ENCODE peak calls at places on chromosome 18, in eight cellular contexts. L is sigmoid colon, B is heart right ventricle, X is right atrium auricular region, M is mucosa of descending colon, O is osteoblast, A is cardiac muscle cell, D is endodermal cell. Z is an unnamed sample.

GRCh38 chr18:57440331-57441101 is 5.3 kb downstream of the ONECUT2 start:
- DNase-seq in L (no peak), B (no peak), X (no peak), M (no peak), O (peak; percentile 82), A (no peak), D (peak; percentile 82), Z (no peak)

GRCh38 chr18:46148810-46149209 is 44.6 kb downstream of the HAUS1 start:
- DNase-seq in L (no peak), B (peak; percentile 29), X (peak; percentile 61), M (no peak), O (peak; percentile 69), A (peak; percentile 80), D (peak; percentile 91), Z (no peak)

GRCh38 chr18:55863876-55864275 is 275.9 kb upstream of the TCF4 start:
- DNase-seq in L (peak; percentile 64), B (peak; percentile 36), X (no peak), M (no peak), O (no peak), A (no peak), D (no peak), Z (no peak)

GRCh38 chr18:6648581-6648980 is 80.9 kb upstream of the ARHGAP28 start:
- DNase-seq in L (no peak), B (no peak), X (no peak), M (no peak), O (no peak), A (no peak), D (no peak), Z (no peak)

GRCh38 chr18:13382990-13383821 is 164.6 kb downstream of the LDLRAD4 start:
- DNase-seq in L (peak; percentile 64), B (no peak), X (no peak), M (no peak), O (peak; percentile 46), A (no peak), D (peak; percentile 40), Z (no peak)

GRCh38 chr18:12851709-12852108 is 32.3 kb downstream of the PTPN2 start:
- DNase-seq in L (no peak), B (no peak), X (no peak), M (no peak), O (no peak), A (no peak), D (no peak), Z (no peak)

GRCh38 chr18:45004531-45004930 is 323.8 kb downstream of the SETBP1 start:
- DNase-seq in L (no peak), B (no peak), X (no peak), M (no peak), O (no peak), A (no peak), D (no peak), Z (no peak)

GRCh38 chr18:39841133-39842041 is 2113.6 kb upstream of the PIK3C3 start:
- DNase-seq in L (peak; percentile 78), B (peak; percentile 4), X (no peak), M (peak; percentile 53), O (peak; percentile 6), A (peak; percentile 64), D (peak; percentile 89), Z (no peak)

GRCh38 chr18:9631814-9632496 is 17.6 kb upstream of the PPP4R1 start:
- DNase-seq in L (no peak), B (no peak), X (no peak), M (no peak), O (peak; percentile 83), A (no peak), D (no peak), Z (peak; percentile 53)

GRCh38 chr18:55999641-56000040 is 411.6 kb upstream of the TCF4 start:
- DNase-seq in L (no peak), B (no peak), X (no peak), M (no peak), O (peak; percentile 1), A (no peak), D (no peak), Z (no peak)

GRCh38 chr18:76461692-76462325 is 33.2 kb downstream of the ZNF516 start:
- DNase-seq in L (no peak), B (no peak), X (peak; percentile 55), M (no peak), O (peak; percentile 38), A (no peak), D (no peak), Z (no peak)

GRCh38 chr18:76994086-76994654 is 138.4 kb downstream of the MBP start:
- DNase-seq in L (no peak), B (no peak), X (no peak), M (no peak), O (no peak), A (no peak), D (no peak), Z (no peak)

GRCh38 chr18:36610716-36611115 is 218.1 kb downstream of the TPGS2 start:
- DNase-seq in L (no peak), B (no peak), X (no peak), M (no peak), O (no peak), A (no peak), D (peak; percentile 32), Z (no peak)

GRCh38 chr18:69397096-69397495 is 3.6 kb upstream of the DOK6 start:
- DNase-seq in L (no peak), B (no peak), X (no peak), M (no peak), O (peak; percentile 61), A (no peak), D (peak; percentile 53), Z (no peak)

GRCh38 chr18:78625895-78626294 is 353.7 kb upstream of the SALL3 start:
- DNase-seq in L (no peak), B (no peak), X (no peak), M (no peak), O (no peak), A (no peak), D (no peak), Z (no peak)

GRCh38 chr18:31497404-31497710 is 620 bp upstream of the DSG2 start:
- DNase-seq in L (no peak), B (peak; percentile 7), X (no peak), M (no peak), O (no peak), A (no peak), D (no peak), Z (no peak)

GRCh38 chr18:25181993-25182392 is 170.0 kb downstream of the ZNF521 start:
- DNase-seq in L (no peak), B (no peak), X (no peak), M (no peak), O (no peak), A (no peak), D (no peak), Z (no peak)

GRCh38 chr18:6414118-6414722 is 491 bp downstream of the L3MBTL4 start:
- DNase-seq in L (peak; percentile 80), B (peak; percentile 63), X (no peak), M (peak; percentile 87), O (peak; percentile 82), A (peak; percentile 55), D (peak; percentile 82), Z (peak; percentile 73)

GRCh38 chr18:74589820-74590219 is 7.8 kb upstream of the ZNF407 start:
- DNase-seq in L (no peak), B (no peak), X (no peak), M (no peak), O (no peak), A (no peak), D (no peak), Z (no peak)

GRCh38 chr18:22563098-22563707 is 145.5 kb upstream of the CTAGE1 start:
- DNase-seq in L (no peak), B (peak; percentile 68), X (peak; percentile 73), M (no peak), O (peak; percentile 85), A (peak; percentile 79), D (peak; percentile 56), Z (peak; percentile 74)

GRCh38 chr18:72613589-72613988 is 69.4 kb upstream of the CBLN2 start:
- DNase-seq in L (no peak), B (no peak), X (no peak), M (no peak), O (no peak), A (no peak), D (no peak), Z (no peak)

GRCh38 chr18:40708726-40709125 is 1246.3 kb upstream of the PIK3C3 start:
- DNase-seq in L (no peak), B (no peak), X (no peak), M (no peak), O (no peak), A (no peak), D (peak; percentile 50), Z (no peak)

GRCh38 chr18:67265464-67266245 is 250.9 kb downstream of the DSEL start:
- DNase-seq in L (no peak), B (no peak), X (no peak), M (no peak), O (no peak), A (no peak), D (no peak), Z (no peak)

GRCh38 chr18:363327-364115 is 95.7 kb upstream of the THOC1 start:
- DNase-seq in L (no peak), B (no peak), X (no peak), M (no peak), O (no peak), A (no peak), D (no peak), Z (no peak)

DNA sequence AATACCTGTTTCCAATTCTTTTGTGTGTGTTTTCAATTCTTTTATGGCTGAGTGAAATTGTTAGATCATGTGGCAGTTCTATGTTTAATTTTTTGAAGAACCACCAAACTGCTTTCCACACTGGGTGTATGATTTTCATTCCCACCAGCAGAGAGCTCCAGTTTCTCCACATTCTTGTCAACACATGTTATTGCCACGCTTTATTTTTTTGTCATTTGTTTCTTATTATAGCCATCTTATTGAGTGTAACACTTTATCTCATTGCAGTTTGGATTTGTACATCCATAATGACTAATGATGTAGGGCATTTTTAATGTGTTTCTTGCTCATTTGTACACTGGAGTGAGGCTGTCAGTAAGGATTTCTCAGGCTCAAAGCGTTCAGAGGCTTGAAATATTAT is 184.3 kb downstream of the PIEZO2 start:
- DNase-seq in L (no peak), B (no peak), X (no peak), M (no peak), O (no peak), A (no peak), D (no peak), Z (no peak)
- TF ChIP-seq CTCF in L (no peak), B (no peak), X (no peak), M (no peak), O (no peak), A (no peak), D (no peak), Z (no peak)

GRCh38 chr18:2979027-2979570 is 33.8 kb downstream of the LPIN2 start:
- DNase-seq in L (no peak), B (no peak), X (no peak), M (no peak), O (no peak), A (no peak), D (no peak), Z (no peak)
- H3K4me1 ChIP-seq in L (peaks cover 68% of the 10 kb centered on the region), B (peaks cover 4% of the 10 kb centered on the region), X (peaks cover 79% of the 10 kb centered on the region), M (peaks cover 36% of the 10 kb centered on the region), O (peaks cover 75% of the 10 kb centered on the region), A (peaks cover 28% of the 10 kb centered on the region), D (peaks cover 14% of the 10 kb centered on the region), Z (peaks cover 55% of the 10 kb centered on the region)

GRCh38 chr18:60189840-60190239 is 182.7 kb downstream of the MC4R start:
- DNase-seq in L (no peak), B (no peak), X (no peak), M (no peak), O (no peak), A (no peak), D (no peak), Z (no peak)
- H3K4me3 ChIP-seq in L (no peak overlapping the region), B (no peak overlapping the region), X (no peak overlapping the region), M (no peak overlapping the region), O (no peak overlapping the region), A (no peak overlapping the region), D (no peak overlapping the region), Z (no peak overlapping the region)

GRCh38 chr18:79988079-79988924 is at the start of gene TXNL4A:
- DNase-seq in L (peak; percentile 90), B (peak; percentile 86), X (peak; percentile 79), M (peak; percentile 91), O (peak; percentile 97), A (peak; percentile 87), D (peak; percentile 88), Z (peak; percentile 91)
- TF ChIP-seq CTCF in L (no peak), B (peak; percentile 41), X (no peak), M (no peak), O (peak; percentile 7), A (peak; percentile 46), D (peak; percentile 53), Z (peak; percentile 35)